ENCODE peak calls at places on chromosome 1, in five cellular contexts. B, D, S, G and V are unnamed samples.

GRCh38 chr1:170881268-170882265 is 53.8 kb upstream of the MROH9 start:
- DNase-seq in S (no peak), D (no peak), B (peak), G (no peak), V (peak)

GRCh38 chr1:201649776-201650607 is 111.1 kb downstream of the NAV1 start:
- DNase-seq in B (peak), S (peak), G (no peak), D (peak), V (no peak)

GRCh38 chr1:23951646-23952095 is 8.0 kb upstream of the PNRC2 start:
- DNase-seq in S (peak), B (peak), D (no peak), G (peak), V (no peak)

GRCh38 chr1:15188145-15188544 is 34.6 kb downstream of the TMEM51 start:
- DNase-seq in D (no peak), G (no peak), S (no peak), B (no peak), V (peak)

GRCh38 chr1:181369416-181369815 is 113.9 kb upstream of the CACNA1E start:
- DNase-seq in S (no peak), B (no peak), G (no peak), D (no peak), V (no peak)

GRCh38 chr1:212915245-212916091 is 34.9 kb upstream of the VASH2 start:
- DNase-seq in B (peak), G (peak), D (peak), S (peak), V (peak)

GRCh38 chr1:82510431-82510830 is 709.7 kb downstream of the ADGRL2 start:
- DNase-seq in G (no peak), B (no peak), S (no peak), D (no peak), V (no peak)

GRCh38 chr1:155030899-155031298 is 2.7 kb downstream of the DCST2 start:
- DNase-seq in S (no peak), D (no peak), G (no peak), B (no peak), V (no peak)

GRCh38 chr1:171784779-171785178 is 3.3 kb downstream of the METTL13 start:
- DNase-seq in S (no peak), B (no peak), D (no peak), G (no peak), V (no peak)

GRCh38 chr1:205344010-205344808 is 12.5 kb downstream of the KLHDC8A start:
- DNase-seq in B (no peak), G (peak), S (no peak), D (peak), V (no peak)

GRCh38 chr1:205907794-205908193 is 35.5 kb downstream of the SLC26A9 start:
- DNase-seq in D (peak), B (peak), S (no peak), G (no peak), V (no peak)

GRCh38 chr1:115116511-115116910 is 27.2 kb upstream of the TSPAN2 start:
- DNase-seq in D (no peak), B (no peak), G (no peak), S (no peak), V (no peak)

GRCh38 chr1:162470216-162470615 is 27.4 kb upstream of the UHMK1 start:
- DNase-seq in D (no peak), G (no peak), B (no peak), S (no peak), V (no peak)

GRCh38 chr1:3899776-3900149 is 309 bp downstream of the C1orf174 start:
- DNase-seq in D (no peak), B (no peak), S (no peak), G (no peak), V (no peak)

GRCh38 chr1:112230232-112230631 is 165.8 kb upstream of the CTTNBP2NL start:
- DNase-seq in D (no peak), B (no peak), G (no peak), S (no peak), V (no peak)

GRCh38 chr1:176625365-176625764 is 162.4 kb downstream of the PAPPA2 start:
- DNase-seq in D (no peak), B (no peak), S (no peak), G (no peak), V (no peak)

GRCh38 chr1:211734791-211735190 is 59.4 kb upstream of the NEK2 start:
- DNase-seq in G (no peak), B (peak), D (no peak), S (no peak), V (no peak)

GRCh38 chr1:211737115-211738035 is 62.0 kb upstream of the NEK2 start:
- DNase-seq in B (no peak), D (no peak), S (no peak), G (no peak), V (no peak)

GRCh38 chr1:211734359-211734758 is 58.9 kb upstream of the NEK2 start:
- DNase-seq in S (no peak), D (peak), B (no peak), G (no peak), V (no peak)

GRCh38 chr1:211736351-211736915 is 61.0 kb upstream of the NEK2 start:
- DNase-seq in D (no peak), S (no peak), G (no peak), B (no peak), V (no peak)

DNA sequence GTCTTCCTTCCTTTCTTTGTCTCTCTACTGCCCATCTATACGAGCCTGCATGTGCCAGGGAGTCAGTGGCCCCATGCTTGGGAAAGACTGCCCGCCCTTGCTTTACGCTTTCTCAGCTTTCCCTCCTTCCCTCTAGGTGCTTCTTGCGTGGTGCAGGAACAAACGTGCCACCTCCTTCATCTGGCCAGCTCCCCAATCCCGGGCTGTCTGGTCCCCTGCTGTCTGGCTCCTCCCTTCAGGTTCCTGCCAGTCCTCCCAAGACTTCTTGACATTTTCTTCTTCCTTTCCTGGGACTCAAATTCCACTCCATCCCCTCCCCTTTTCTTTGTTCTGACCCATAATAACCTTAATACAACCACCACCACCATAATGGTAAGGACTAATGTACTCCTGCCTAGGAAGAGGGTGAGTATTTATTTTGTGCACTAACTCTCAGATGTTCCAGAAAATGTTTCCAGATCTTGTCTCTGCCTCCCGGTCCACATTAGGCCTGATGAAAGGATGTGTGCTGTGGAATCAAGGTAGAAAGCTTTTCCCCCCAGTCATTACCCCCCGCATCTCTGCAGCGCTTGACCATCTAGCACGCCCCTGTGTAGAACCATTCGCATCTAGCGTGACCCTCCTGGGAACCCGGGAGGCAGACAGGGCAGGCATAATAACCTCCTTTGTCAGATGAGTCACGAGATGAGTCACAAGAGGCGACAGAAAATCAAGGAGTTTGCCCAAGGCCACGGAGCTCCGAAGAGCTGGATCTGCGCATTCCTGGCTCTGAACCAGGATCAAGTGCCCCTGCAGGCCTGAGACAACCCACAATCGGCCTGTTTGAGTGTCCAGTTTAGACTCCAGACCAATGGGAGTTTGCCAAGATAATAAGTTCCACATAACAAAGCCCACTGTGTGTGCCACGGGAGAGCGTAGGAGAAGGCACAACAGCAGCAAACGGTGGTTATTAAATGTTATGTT is 60.1 kb upstream of the NEK2 start:
- DNase-seq in B (peak), D (peak), S (peak), G (peak), V (peak)
- TF ChIP-seq MYC in B (no peak), D (no peak), S (no peak), G (no peak), V (no peak)

GRCh38 chr1:62906428-62906886 is 122.5 kb downstream of the ATG4C start:
- DNase-seq in B (peak), S (peak), G (no peak), D (peak), V (peak)
- TF ChIP-seq CTCF in B (peak), S (peak), G (peak), D (peak), V (peak)

GRCh38 chr1:228098323-228098931 is 4.7 kb downstream of the C1orf35 start:
- DNase-seq in B (no peak), S (no peak), G (no peak), D (no peak), V (peak)
- TF ChIP-seq MAX in B (no peak), S (no peak), G (no peak), D (no peak), V (no peak)

GRCh38 chr1:41656088-41656487 is 171.6 kb upstream of the EDN2 start:
- DNase-seq in D (no peak), B (no peak), S (no peak), G (no peak), V (peak)
- TF ChIP-seq MYC in D (no peak), B (no peak), S (no peak), G (no peak), V (no peak)

GRCh38 chr1:211518330-211519289 is 26.6 kb upstream of the RD3 start:
- DNase-seq in D (no peak), B (no peak), S (no peak), G (no peak), V (peak)

GRCh38 chr1:211521102-211521815 is 29.3 kb upstream of the RD3 start:
- DNase-seq in D (no peak), S (no peak), B (no peak), G (peak), V (no peak)

GRCh38 chr1:211522804-211523203 is 30.8 kb upstream of the RD3 start:
- DNase-seq in D (no peak), G (no peak), S (no peak), B (no peak), V (no peak)

GRCh38 chr1:211519602-211520001 is 27.6 kb upstream of the RD3 start:
- DNase-seq in G (peak), S (no peak), B (no peak), D (no peak), V (no peak)

DNA sequence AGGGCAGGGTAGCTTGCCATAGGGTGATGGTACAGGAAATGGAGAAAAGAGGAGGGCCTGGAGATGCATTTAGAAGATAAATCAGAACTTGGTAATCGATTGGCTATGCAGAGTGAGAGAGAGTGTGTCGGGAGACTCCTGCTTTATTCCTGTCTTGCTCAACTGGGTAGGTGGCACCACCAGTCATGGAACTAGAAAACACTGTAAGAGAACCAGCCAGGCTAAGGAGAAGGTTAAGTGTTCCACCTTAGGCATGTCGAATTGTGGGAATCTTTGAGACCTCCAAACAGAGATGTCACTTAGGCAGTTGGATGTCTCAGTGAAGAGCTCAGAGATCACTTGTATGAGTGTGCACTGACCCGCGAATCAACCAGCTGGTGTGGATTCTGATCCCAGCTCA is 28.7 kb upstream of the RD3 start:
- DNase-seq in G (peak), D (no peak), S (no peak), B (peak), V (peak)
- TF ChIP-seq CTCF in G (peak), D (no peak), S (peak), B (no peak), V (no peak)

GRCh38 chr1:2866415-2867086 is 65.1 kb upstream of the TTC34 start:
- DNase-seq in G (no peak), S (no peak), B (no peak), D (no peak), V (no peak)
- TF ChIP-seq MAX in G (no peak), S (no peak), B (no peak), D (no peak), V (no peak)

DNA sequence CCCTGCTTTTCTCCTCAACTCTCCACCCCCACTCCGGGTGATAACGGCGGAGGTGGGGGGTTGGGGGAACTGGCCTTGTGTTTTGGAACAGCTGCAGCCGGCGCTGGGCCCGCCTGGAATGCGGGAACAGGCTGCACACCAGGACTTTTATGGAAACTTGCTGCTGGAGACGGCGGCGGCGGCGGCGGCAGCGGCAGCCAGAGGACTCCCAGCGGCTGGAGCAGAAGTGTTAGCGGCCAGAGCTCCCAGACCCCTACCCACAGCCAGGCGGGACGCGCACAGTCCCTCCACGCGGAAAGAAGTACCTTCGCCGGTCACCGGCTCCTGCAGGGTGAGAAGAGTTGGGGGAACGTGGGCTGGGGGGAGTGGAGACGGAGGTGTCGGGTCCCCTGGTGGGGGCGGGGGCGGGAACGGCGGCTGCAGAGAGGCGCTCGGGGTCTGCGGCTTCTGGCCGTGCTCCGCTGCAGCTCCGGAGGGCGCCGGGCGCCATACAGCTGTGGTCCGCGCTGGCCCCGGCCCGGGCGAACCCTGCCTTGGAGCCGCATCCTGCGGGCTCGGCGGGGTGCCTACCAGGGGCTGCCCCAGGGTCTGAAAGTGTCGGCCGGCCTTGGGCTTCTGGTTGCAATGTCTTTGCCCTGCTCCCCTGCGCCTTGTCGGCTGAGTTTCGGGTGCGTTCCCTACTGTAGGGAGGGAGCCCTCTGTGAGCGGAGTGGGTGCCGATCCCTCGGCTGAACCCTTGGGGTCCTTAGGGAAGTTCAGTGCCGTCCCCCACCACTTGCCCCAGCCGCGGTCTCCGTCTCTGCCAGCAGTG is at the start of gene NEXN:
- DNase-seq in S (peak), B (peak), G (peak), D (peak), V (peak)
- TF ChIP-seq MYC in S (no peak), B (no peak), G (no peak), D (no peak), V (no peak)

DNA sequence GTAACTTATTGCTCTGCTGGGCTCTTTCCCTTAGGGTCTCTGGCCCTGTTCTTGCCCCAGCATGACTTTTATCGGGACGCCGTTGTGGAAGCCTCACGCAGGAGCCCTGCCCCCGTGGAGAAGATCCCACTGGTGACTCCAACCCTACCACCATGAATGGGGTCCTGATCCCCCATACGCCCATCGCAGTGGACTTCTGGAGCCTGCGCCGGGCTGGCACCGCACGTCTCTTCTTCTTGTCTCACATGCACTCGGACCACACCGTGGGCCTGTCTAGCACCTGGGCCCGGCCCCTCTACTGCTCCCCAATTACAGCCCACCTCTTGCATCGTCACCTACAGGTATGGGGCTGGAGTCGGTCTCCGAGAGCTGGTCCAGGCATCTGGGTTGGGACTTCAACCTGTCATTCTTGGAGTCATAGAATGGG is 322 bp downstream of the DCLRE1B start:
- DNase-seq in S (no peak), B (no peak), G (peak), D (peak), V (peak)
- TF ChIP-seq CTCF in S (no peak), B (no peak), G (no peak), D (no peak), V (no peak)